ENCODE peak calls at places on chromosomes 11 and 22, in five cellular contexts. V is substantia nigra, T is SJCRH30, M is hepatocyte, O is caudate nucleus. Z is an unnamed sample.

GRCh38 chr11:127103586-127104388 is 103.2 kb upstream of the KIRREL3 start:
- DNase-seq in V (no peak), T (no peak), M (no peak), O (no peak), Z (peak; percentile 64)

GRCh38 chr11:128057786-128058395 is 529.5 kb downstream of the ETS1 start:
- DNase-seq in V (no peak), T (no peak), M (no peak), O (no peak), Z (no peak)

GRCh38 chr22:25711491-25711890 is 30.5 kb upstream of the MYO18B start:
- DNase-seq in V (no peak), T (no peak), M (no peak), O (no peak), Z (no peak)

GRCh38 chr11:26851696-26852095 is 129.8 kb upstream of the SLC5A12 start:
- DNase-seq in V (no peak), T (no peak), M (no peak), O (no peak), Z (no peak)

GRCh38 chr11:59283825-59284772 is 71.4 kb upstream of the MPEG1 start:
- DNase-seq in V (no peak), T (peak; percentile 30), M (peak; percentile 63), O (no peak), Z (peak; percentile 91)

GRCh38 chr11:10654211-10655150 is 39.1 kb downstream of the IRAG1 start:
- DNase-seq in V (no peak), T (peak; percentile 38), M (peak; percentile 68), O (no peak), Z (no peak)

GRCh38 chr22:23531966-23532735 is 47.9 kb downstream of the IGLL1 start:
- DNase-seq in V (no peak), T (no peak), M (no peak), O (no peak), Z (no peak)

GRCh38 chr11:1353383-1354124 is 36.2 kb upstream of the BRSK2 start:
- DNase-seq in V (no peak), T (no peak), M (no peak), O (no peak), Z (no peak)

GRCh38 chr11:107157809-107158187 is 139.5 kb upstream of the GUCY1A2 start:
- DNase-seq in V (no peak), T (no peak), M (peak; percentile 7), O (no peak), Z (no peak)

GRCh38 chr11:104191124-104191523 is 27.2 kb upstream of the PDGFD start:
- DNase-seq in V (no peak), T (no peak), M (no peak), O (no peak), Z (no peak)

GRCh38 chr11:1650034-1650917 is 20.7 kb downstream of the KRTAP5-5 start:
- DNase-seq in V (no peak), T (no peak), M (no peak), O (no peak), Z (no peak)

GRCh38 chr11:3971756-3972404 is 116.4 kb downstream of the STIM1 start:
- DNase-seq in V (no peak), T (no peak), M (no peak), O (no peak), Z (no peak)

GRCh38 chr11:11787305-11788066 is 54.3 kb upstream of the USP47 start:
- DNase-seq in V (peak; percentile 61), T (peak; percentile 73), M (peak; percentile 87), O (peak; percentile 62), Z (peak; percentile 57)

GRCh38 chr11:44746894-44747293 is 20.1 kb downstream of the TSPAN18 start:
- DNase-seq in V (peak; percentile 55), T (no peak), M (no peak), O (peak; percentile 26), Z (no peak)

GRCh38 chr22:39654959-39655579 is 84.5 kb downstream of the CACNA1I start:
- DNase-seq in V (no peak), T (no peak), M (no peak), O (no peak), Z (no peak)

GRCh38 chr11:69445131-69445470 is 36.4 kb upstream of the LINC01488 start:
- DNase-seq in V (no peak), T (no peak), M (no peak), O (no peak), Z (no peak)

GRCh38 chr11:110891411-110891810 is 179.2 kb upstream of the ARHGAP20 start:
- DNase-seq in V (no peak), T (no peak), M (no peak), O (no peak), Z (no peak)

GRCh38 chr22:26702906-26703830 is 45.8 kb downstream of the MIAT start:
- DNase-seq in V (no peak), T (no peak), M (no peak), O (no peak), Z (no peak)

GRCh38 chr11:45755281-45755859 is 49.6 kb upstream of the SLC35C1 start:
- DNase-seq in V (no peak), T (no peak), M (no peak), O (no peak), Z (no peak)

GRCh38 chr11:58927393-58928081 is 11.8 kb upstream of the GLYATL1 start:
- DNase-seq in V (no peak), T (no peak), M (peak; percentile 90), O (no peak), Z (no peak)

GRCh38 chr11:118435233-118435892 is 929 bp upstream of the KMT2A start:
- DNase-seq in V (no peak), T (peak; percentile 76), M (peak; percentile 64), O (no peak), Z (no peak)

GRCh38 chr11:7639643-7640025 is 33.7 kb downstream of the CYB5R2 start:
- DNase-seq in V (no peak), T (no peak), M (no peak), O (no peak), Z (no peak)

GRCh38 chr11:124745835-124746620 is 6.0 kb downstream of the VSIG2 start:
- DNase-seq in V (no peak), T (no peak), M (peak; percentile 60), O (no peak), Z (no peak)

GRCh38 chr11:26665946-26666345 is 55.9 kb downstream of the SLC5A12 start:
- DNase-seq in V (no peak), T (no peak), M (no peak), O (no peak), Z (no peak)

GRCh38 chr11:109547356-109548027 is 125.5 kb downstream of the C11orf87 start:
- DNase-seq in V (no peak), T (peak; percentile 6), M (no peak), O (no peak), Z (no peak)
- H3K27ac ChIP-seq in V (no peak overlapping the region), T (peak overlapping the region; percentile 77), M (no peak overlapping the region), O (no peak overlapping the region), Z (no peak overlapping the region)

GRCh38 chr11:94151903-94152677 is 23.4 kb downstream of the PANX1 start:
- DNase-seq in V (no peak), T (no peak), M (peak; percentile 84), O (no peak), Z (no peak)
- H3K27ac ChIP-seq in V (no peak overlapping the region), T (no peak overlapping the region), M (peak overlapping the region; percentile 86), O (no peak overlapping the region), Z (no peak overlapping the region)

GRCh38 chr22:50040717-50041116 is 17.4 kb downstream of the TTLL8 start:
- DNase-seq in V (no peak), T (no peak), M (no peak), O (no peak), Z (no peak)

GRCh38 chr22:50044485-50045143 is 13.5 kb downstream of the TTLL8 start:
- DNase-seq in V (no peak), T (no peak), M (no peak), O (no peak), Z (no peak)

GRCh38 chr22:50039669-50040458 is 18.2 kb downstream of the TTLL8 start:
- DNase-seq in V (no peak), T (no peak), M (no peak), O (no peak), Z (no peak)

GRCh38 chr22:50045211-50046018 is 12.7 kb downstream of the TTLL8 start:
- DNase-seq in V (no peak), T (no peak), M (peak; percentile 5), O (no peak), Z (no peak)

DNA sequence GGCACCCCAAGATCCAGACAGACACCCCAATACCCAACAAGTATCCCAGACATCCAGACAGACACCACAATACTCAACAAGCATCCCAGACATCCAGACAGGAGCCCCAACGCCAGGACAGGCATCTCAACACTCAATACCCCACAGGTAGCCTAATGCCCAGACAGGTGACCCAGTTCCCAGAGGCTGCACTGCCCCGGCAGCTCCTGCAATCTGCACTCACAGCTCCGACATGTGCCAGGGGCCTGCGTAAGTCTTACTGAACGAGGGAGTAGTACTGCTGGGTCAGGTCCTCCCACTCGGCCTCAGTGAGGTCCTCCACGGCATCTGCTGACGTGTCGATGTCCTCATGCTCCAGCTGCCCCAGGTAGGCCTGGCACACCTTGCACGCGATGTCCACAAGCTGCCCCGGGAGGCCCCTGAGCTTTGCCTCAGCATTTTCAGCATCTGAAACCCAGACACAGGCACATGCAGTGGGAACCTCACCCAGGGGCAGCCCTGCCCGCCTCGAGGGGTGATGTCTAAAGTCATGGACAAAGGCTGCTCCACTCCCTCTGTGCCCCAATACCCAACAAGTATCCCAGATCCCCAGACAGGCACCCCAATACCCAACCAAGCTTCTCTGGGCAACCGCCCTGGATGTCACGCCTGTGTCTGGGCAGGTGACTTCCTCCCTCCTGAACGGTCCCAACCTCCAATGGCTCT is 16.6 kb downstream of the TTLL8 start:
- DNase-seq in V (no peak), T (no peak), M (no peak), O (no peak), Z (no peak)
- H3K27ac ChIP-seq in V (no peak overlapping the region), T (no peak overlapping the region), M (no peak overlapping the region), O (no peak overlapping the region), Z (no peak overlapping the region)

GRCh38 chr22:17884951-17885350 is 110.7 kb upstream of the BID start:
- DNase-seq in V (no peak), T (peak; percentile 56), M (no peak), O (no peak), Z (no peak)
- H3K27ac ChIP-seq in V (no peak overlapping the region), T (peak overlapping the region; percentile 17), M (no peak overlapping the region), O (peak overlapping the region; percentile 14), Z (no peak overlapping the region)

DNA sequence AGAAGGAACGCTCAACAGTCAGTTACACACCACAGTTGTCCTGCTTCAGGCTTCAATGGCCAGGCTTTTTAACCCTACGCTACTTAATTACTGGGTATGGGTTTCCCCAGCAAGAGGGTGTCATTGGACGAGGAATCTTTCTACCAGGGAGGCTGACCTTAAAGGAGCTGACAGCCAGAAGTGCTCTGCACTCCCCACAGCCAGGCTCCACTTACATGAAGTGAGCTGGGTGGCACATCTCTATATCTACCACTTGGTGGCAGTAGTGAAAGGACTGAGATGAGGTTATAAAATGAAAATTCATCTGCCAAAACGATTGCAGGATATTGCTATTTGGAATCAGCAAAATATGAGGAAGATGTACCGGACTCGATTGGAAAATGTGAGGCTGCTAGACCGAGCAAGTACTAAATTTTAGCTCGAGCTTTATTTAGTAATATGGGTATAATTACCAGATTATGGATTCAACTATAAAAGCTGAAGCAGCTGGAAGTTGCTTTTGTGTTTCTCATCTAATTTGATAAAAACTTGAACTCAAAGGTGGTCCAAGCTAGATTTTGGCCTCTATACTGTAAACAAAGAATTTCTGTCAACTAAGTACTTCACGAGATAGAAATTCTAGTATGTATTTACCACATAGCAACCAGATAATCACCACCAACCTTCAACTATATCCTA is 54.0 kb upstream of the CEP126 start:
- DNase-seq in V (no peak), T (peak; percentile 19), M (peak; percentile 86), O (peak; percentile 1), Z (no peak)
- H3K27ac ChIP-seq in V (no peak overlapping the region), T (no peak overlapping the region), M (no peak overlapping the region), O (no peak overlapping the region), Z (no peak overlapping the region)